ENCODE peak calls at places on chromosomes 3 and 15, in ten cellular contexts. S, C, R, T, O, Z, H, V, I and B are unnamed samples. For H3K4me1, the result is how much of the 10 kb centered on the place peaks cover.

GRCh38 chr15:95567686-95568085 is 762.8 kb upstream of the NR2F2 start:
- DNase-seq in S (no peak), R (no peak), O (no peak), H (no peak), I (no peak), V (no peak), T (peak), Z (no peak), C (no peak), B (no peak)

GRCh38 chr3:49656541-49657112 is 17.5 kb upstream of the APEH start:
- DNase-seq in V (no peak), C (no peak), T (no peak), Z (no peak), O (peak), H (no peak), I (no peak), R (no peak), S (no peak), B (no peak)

GRCh38 chr3:129305592-129306091 is 27.0 kb downstream of the HMCES start:
- DNase-seq in V (peak), R (peak), H (peak), S (peak), I (no peak), O (peak), C (peak), Z (peak), T (peak), B (peak)

GRCh38 chr3:122258757-122259371 is 66.2 kb upstream of the CSTA start:
- DNase-seq in C (no peak), Z (peak), R (peak), T (peak), H (peak), S (peak), V (peak), I (peak), O (peak), B (no peak)

GRCh38 chr3:113912551-113913246 is 35.1 kb upstream of the ZDHHC23 start:
- DNase-seq in H (peak), O (peak), S (peak), I (peak), C (no peak), V (peak), R (peak), Z (no peak), T (peak), B (peak)

GRCh38 chr3:186258968-186259367 is 103.1 kb downstream of the DGKG start:
- DNase-seq in Z (no peak), T (no peak), O (peak), V (no peak), H (no peak), I (no peak), C (no peak), S (no peak), R (peak), B (no peak)

GRCh38 chr15:51234181-51234927 is 104.0 kb downstream of the CYP19A1 start:
- DNase-seq in S (no peak), R (no peak), H (no peak), V (no peak), Z (no peak), I (no peak), T (no peak), O (peak), C (no peak), B (no peak)

GRCh38 chr3:150765949-150766720 is 3.2 kb upstream of the SIAH2 start:
- DNase-seq in H (no peak), R (no peak), I (no peak), V (peak), C (no peak), S (no peak), T (peak), O (peak), Z (no peak), B (no peak)

GRCh38 chr3:160163259-160163878 is 61.9 kb upstream of the C3orf80 start:
- DNase-seq in V (no peak), R (no peak), C (no peak), T (no peak), H (no peak), I (no peak), Z (no peak), O (no peak), S (no peak), B (no peak)

GRCh38 chr3:38723569-38724391 is 74.3 kb upstream of the SCN5A start:
- DNase-seq in C (no peak), R (no peak), T (peak), I (no peak), V (no peak), H (no peak), O (no peak), S (no peak), Z (no peak), B (peak)

GRCh38 chr3:16975083-16975482 is 90.3 kb downstream of the PLCL2 start:
- DNase-seq in T (no peak), R (no peak), H (no peak), V (no peak), C (no peak), S (no peak), O (no peak), Z (no peak), I (no peak), B (no peak)

GRCh38 chr3:128547368-128547987 is 54.5 kb upstream of the GATA2 start:
- DNase-seq in C (no peak), S (no peak), R (no peak), O (no peak), H (no peak), V (peak), Z (no peak), I (no peak), T (peak), B (no peak)

GRCh38 chr3:9912294-9912935 is 4.5 kb upstream of the IL17RC start:
- DNase-seq in H (no peak), V (peak), Z (no peak), C (no peak), S (no peak), R (no peak), T (peak), I (no peak), O (no peak), B (no peak)

GRCh38 chr15:83284563-83285283 is at the start of gene BNC1:
- DNase-seq in H (no peak), O (peak), R (peak), Z (no peak), T (no peak), S (no peak), I (no peak), V (peak), C (no peak), B (no peak)

GRCh38 chr3:63967675-63968611 is 55.4 kb downstream of the PSMD6 start:
- DNase-seq in S (peak), C (no peak), R (no peak), V (peak), T (peak), I (peak), H (no peak), Z (peak), O (peak), B (peak)

GRCh38 chr15:26082833-26083174 is 219.7 kb upstream of the ATP10A start:
- DNase-seq in I (no peak), S (no peak), T (peak), C (no peak), O (no peak), H (no peak), R (no peak), Z (no peak), V (no peak), B (no peak)

GRCh38 chr15:76575177-76576078 is 238.9 kb downstream of the ISL2 start:
- DNase-seq in T (peak), S (no peak), Z (no peak), O (no peak), R (no peak), V (no peak), I (no peak), C (no peak), H (no peak), B (no peak)

GRCh38 chr3:94246136-94246535 is 183.3 kb downstream of the NSUN3 start:
- DNase-seq in I (no peak), H (no peak), V (no peak), R (no peak), T (peak), O (no peak), S (no peak), Z (no peak), C (no peak), B (no peak)

GRCh38 chr3:97010881-97011657 is 196.7 kb downstream of the EPHA6 start:
- DNase-seq in S (no peak), T (no peak), O (no peak), R (no peak), Z (no peak), I (no peak), V (no peak), C (no peak), H (no peak), B (no peak)

GRCh38 chr15:66099950-66100671 is 153.4 kb downstream of the MEGF11 start:
- DNase-seq in V (no peak), I (no peak), Z (no peak), R (no peak), C (no peak), O (no peak), T (no peak), H (no peak), S (no peak), B (no peak)

GRCh38 chr15:75348034-75348562 is 1.3 kb downstream of the NEIL1 start:
- DNase-seq in C (no peak), O (peak), T (no peak), V (no peak), S (no peak), R (no peak), Z (no peak), H (no peak), I (no peak), B (no peak)

GRCh38 chr15:58472821-58473581 is 41.2 kb downstream of the LIPC start:
- DNase-seq in V (peak), O (no peak), R (no peak), I (peak), T (peak), S (no peak), Z (no peak), H (no peak), C (no peak), B (no peak)

GRCh38 chr3:65728138-65728537 is 310.6 kb downstream of the MAGI1 start:
- DNase-seq in V (no peak), O (no peak), Z (no peak), T (no peak), R (no peak), H (no peak), C (no peak), I (no peak), S (no peak), B (no peak)

GRCh38 chr3:186414735-186415419 is 52.8 kb upstream of the DGKG start:
- DNase-seq in I (no peak), C (no peak), R (no peak), Z (peak), H (no peak), S (peak), O (no peak), V (peak), T (peak), B (no peak)

GRCh38 chr3:185335799-185336198 is 27.1 kb upstream of the MAP3K13 start:
- DNase-seq in T (peak), O (no peak), S (no peak), I (no peak), Z (no peak), H (no peak), V (peak), C (no peak), R (no peak), B (no peak)

GRCh38 chr3:36282774-36283173 is 97.5 kb upstream of the STAC start:
- DNase-seq in T (no peak), I (no peak), C (no peak), V (no peak), O (no peak), Z (no peak), S (no peak), H (no peak), R (no peak), B (no peak)

GRCh38 chr15:70478251-70478990 is 284.9 kb downstream of the UACA start:
- DNase-seq in Z (no peak), I (no peak), O (no peak), C (no peak), V (no peak), S (no peak), T (no peak), R (no peak), H (no peak), B (no peak)

GRCh38 chr15:26461847-26462608 is 310.8 kb downstream of the GABRB3 start:
- DNase-seq in T (no peak), S (no peak), H (no peak), R (no peak), V (no peak), C (no peak), O (no peak), I (no peak), Z (no peak), B (no peak)

GRCh38 chr3:120172070-120172469 is 77.8 kb upstream of the GSK3B start:
- DNase-seq in R (no peak), C (no peak), O (no peak), Z (peak), V (peak), T (peak), S (no peak), I (no peak), H (no peak), B (no peak)

GRCh38 chr3:29183346-29184087 is 97.4 kb upstream of the RBMS3 start:
- DNase-seq in Z (no peak), S (no peak), V (peak), I (no peak), O (no peak), T (peak), R (no peak), H (no peak), C (no peak), B (no peak)

GRCh38 chr3:43079536-43080332 is 26.1 kb downstream of the POMGNT2 start:
- DNase-seq in V (no peak), O (no peak), Z (no peak), I (no peak), T (no peak), R (no peak), S (no peak), H (no peak), C (no peak), B (peak)

GRCh38 chr15:26838742-26839460 is 28.0 kb upstream of the GABRA5 start:
- DNase-seq in C (no peak), Z (no peak), T (no peak), O (peak), S (no peak), H (peak), I (no peak), V (no peak), R (peak), B (no peak)

GRCh38 chr3:55252921-55253320 is 234.2 kb downstream of the WNT5A start:
- DNase-seq in H (no peak), V (no peak), C (no peak), T (peak), I (no peak), R (no peak), Z (no peak), S (no peak), O (no peak), B (no peak)

GRCh38 chr3:126969586-126969985 is 13.3 kb upstream of the PLXNA1 start:
- DNase-seq in Z (no peak), V (no peak), S (no peak), C (no peak), O (no peak), H (no peak), I (no peak), R (no peak), T (peak), B (no peak)

GRCh38 chr3:11757441-11757875 is 89.2 kb downstream of the TAMM41 start:
- DNase-seq in I (no peak), R (no peak), T (no peak), C (no peak), V (peak), S (no peak), H (no peak), Z (peak), O (no peak), B (no peak)

GRCh38 chr3:108603689-108604088 is 14.2 kb downstream of the DZIP3 start:
- DNase-seq in R (no peak), H (no peak), S (no peak), C (no peak), T (peak), O (no peak), Z (no peak), I (no peak), V (no peak), B (no peak)

GRCh38 chr3:53420831-53421230 is 73.5 kb upstream of the DCP1A start:
- DNase-seq in Z (no peak), V (no peak), O (no peak), R (no peak), S (no peak), C (no peak), T (no peak), I (no peak), H (no peak), B (no peak)

GRCh38 chr3:127851899-127852298 is 29.6 kb upstream of the MGLL start:
- DNase-seq in Z (no peak), O (peak), I (no peak), H (no peak), R (peak), V (no peak), C (no peak), T (no peak), S (no peak), B (no peak)

GRCh38 chr3:148873270-148873927 is 8.3 kb downstream of the CPA3 start:
- DNase-seq in Z (no peak), C (no peak), I (no peak), V (no peak), H (no peak), T (peak), S (peak), O (no peak), R (no peak), B (no peak)

DNA sequence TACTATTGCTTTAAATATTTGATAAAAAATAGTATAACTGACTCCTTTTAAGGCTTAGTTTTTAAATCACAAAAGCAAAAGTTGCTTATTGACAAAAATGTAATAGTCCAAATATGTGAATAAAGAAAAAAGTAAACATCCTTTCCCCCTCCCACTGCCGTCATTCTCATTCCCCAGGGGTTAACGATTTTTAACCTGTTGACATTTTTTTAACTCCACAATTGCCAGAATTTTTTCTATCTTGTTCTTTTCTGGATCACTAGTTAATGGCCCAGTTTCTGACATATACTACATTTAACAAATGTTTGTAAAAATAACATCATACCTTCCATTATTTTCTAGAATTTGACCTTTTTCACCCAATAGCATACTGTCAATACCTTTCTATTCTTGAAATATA is 60.6 kb upstream of the TCF12 start:
- DNase-seq in R (no peak), V (no peak), T (no peak), S (no peak), I (no peak), Z (no peak), C (no peak), H (no peak), O (no peak), B (no peak)
- H3K27ac ChIP-seq in R (no peak), V (no peak), T (no peak), S (no peak), I (no peak), Z (no peak), C (no peak), H (no peak), O (no peak), B (no peak)

GRCh38 chr15:90394074-90394473 is 6.0 kb downstream of the IQGAP1 start:
- DNase-seq in Z (no peak), O (no peak), C (no peak), H (no peak), R (no peak), S (no peak), V (no peak), I (no peak), T (no peak), B (no peak)

GRCh38 chr15:90393040-90393439 is 5.0 kb downstream of the IQGAP1 start:
- DNase-seq in O (no peak), I (no peak), Z (no peak), S (no peak), H (no peak), V (no peak), T (no peak), C (no peak), R (no peak), B (no peak)

GRCh38 chr15:90400005-90400758 is 12.1 kb downstream of the IQGAP1 start:
- DNase-seq in I (no peak), T (no peak), H (no peak), V (peak), S (no peak), R (no peak), Z (no peak), C (no peak), O (no peak), B (no peak)

GRCh38 chr15:90394702-90395442 is 6.8 kb downstream of the IQGAP1 start:
- DNase-seq in S (no peak), T (no peak), C (no peak), V (no peak), Z (no peak), H (no peak), O (no peak), R (no peak), I (no peak), B (no peak)

GRCh38 chr15:90396321-90396720 is 8.3 kb downstream of the IQGAP1 start:
- DNase-seq in T (no peak), H (no peak), S (no peak), O (no peak), I (no peak), C (no peak), Z (no peak), R (no peak), V (no peak), B (no peak)
- H3K4me1 ChIP-seq in T (under half), H (under half), S (under half), O (under half), I (half or more), C (half or more), Z (half or more), R (under half), V (under half), B (half or more)

DNA sequence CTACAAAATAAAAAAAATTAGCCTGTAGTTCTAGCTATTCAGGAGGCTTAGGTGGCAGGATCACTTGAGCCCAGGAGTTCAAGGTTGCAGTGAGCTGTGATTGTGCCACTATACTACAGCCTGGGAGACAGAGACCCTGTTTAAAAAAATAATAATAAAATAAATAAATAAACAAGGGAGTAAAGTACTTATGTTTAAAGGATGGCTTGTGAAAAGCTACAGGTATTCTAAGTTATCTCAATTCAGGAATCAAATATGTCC is 74.2 kb downstream of the ANKRD28 start:
- DNase-seq in O (no peak), Z (no peak), R (no peak), V (no peak), C (no peak), S (no peak), H (no peak), T (no peak), I (no peak), B (no peak)
- H3K27ac ChIP-seq in O (no peak), Z (no peak), R (no peak), V (no peak), C (no peak), S (no peak), H (no peak), T (no peak), I (no peak), B (no peak)

GRCh38 chr15:63510548-63510940 is 6.2 kb downstream of the USP3 start:
- DNase-seq in O (no peak), T (no peak), C (no peak), I (no peak), V (no peak), Z (no peak), R (no peak), S (no peak), H (no peak), B (no peak)
- H3K4me1 ChIP-seq in O (under half), T (under half), C (half or more), I (half or more), V (under half), Z (half or more), R (under half), S (half or more), H (under half), B (half or more)

DNA sequence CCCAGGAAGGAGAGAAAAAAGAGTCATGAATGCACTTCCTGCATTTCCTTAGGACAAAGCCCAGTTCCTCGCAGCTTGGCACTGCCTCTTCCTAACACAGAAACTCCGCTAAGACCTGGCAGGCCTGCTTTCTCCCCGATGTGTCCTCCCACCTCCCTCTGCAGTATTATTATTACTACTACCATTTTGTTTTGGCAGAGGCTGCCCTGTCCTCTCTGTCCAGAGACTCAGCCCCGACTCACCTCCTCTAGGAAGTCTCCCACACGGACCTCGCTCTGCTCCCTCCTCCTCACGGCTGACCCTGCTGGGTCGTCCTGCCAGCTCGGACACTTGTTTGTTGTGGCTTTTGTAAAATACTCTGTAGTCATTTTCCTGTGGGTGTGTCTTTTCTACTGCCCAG is 107.2 kb upstream of the HACD2 start:
- DNase-seq in I (no peak), V (no peak), O (no peak), T (no peak), R (no peak), H (no peak), S (no peak), Z (no peak), C (no peak), B (peak)
- H3K27ac ChIP-seq in I (no peak), V (no peak), O (no peak), T (no peak), R (no peak), H (no peak), S (peak), Z (no peak), C (peak), B (peak)

DNA sequence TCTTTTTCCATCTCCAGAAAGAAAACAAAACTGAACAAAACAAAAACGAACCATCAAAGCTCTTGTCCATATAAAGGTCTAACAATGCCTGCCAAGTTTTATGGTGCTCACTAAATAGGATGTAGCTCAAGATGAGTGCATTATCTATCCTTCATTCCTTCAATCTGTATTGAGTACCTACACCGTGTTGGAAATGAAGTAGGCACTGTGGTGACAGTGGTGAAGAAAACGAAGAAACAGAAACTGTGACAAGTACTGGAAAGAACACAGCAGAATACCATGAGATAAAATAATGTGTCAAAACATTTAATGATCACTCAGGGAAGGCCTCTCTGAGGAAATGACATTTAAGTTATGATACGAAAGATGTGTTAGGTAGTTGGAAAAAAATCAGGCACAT is 36.2 kb downstream of the CBLB start:
- DNase-seq in V (no peak), C (no peak), S (no peak), O (no peak), Z (no peak), I (no peak), T (no peak), R (no peak), H (no peak), B (no peak)
- H3K4me1 ChIP-seq in V (under half), C (under half), S (under half), O (under half), Z (under half), I (half or more), T (under half), R (under half), H (under half), B (under half)